ENCODE peak calls at places on chromosomes 2 and 18, in five cellular contexts. D, I, A, S and E are unnamed samples.

GRCh38 chr2:235672720-235673119 is 178.9 kb downstream of the AGAP1 start:
- DNase-seq in D (no peak), I (no peak), A (no peak), S (no peak), E (no peak)

GRCh38 chr2:239548491-239548890 is 147.7 kb upstream of the HDAC4 start:
- DNase-seq in D (no peak), I (no peak), A (no peak), S (no peak), E (no peak)

GRCh38 chr2:172428841-172429173 is 1.4 kb downstream of the ITGA6 start:
- DNase-seq in D (no peak), I (no peak), A (no peak), S (peak), E (no peak)

GRCh38 chr18:26863122-26863879 is 2.2 kb downstream of the AQP4 start:
- DNase-seq in D (no peak), I (no peak), A (no peak), S (no peak), E (no peak)

GRCh38 chr2:10525573-10526265 is 77.6 kb upstream of the ODC1 start:
- DNase-seq in D (no peak), I (no peak), A (no peak), S (no peak), E (no peak)

GRCh38 chr18:73924316-73924715 is 223.3 kb downstream of the FBXO15 start:
- DNase-seq in D (no peak), I (no peak), A (no peak), S (no peak), E (no peak)

GRCh38 chr2:157443795-157444642 is at the start of gene CYTIP:
- DNase-seq in D (peak), I (no peak), A (peak), S (no peak), E (no peak)

GRCh38 chr2:46298522-46299351 is 1.5 kb downstream of the EPAS1 start:
- DNase-seq in D (no peak), I (no peak), A (peak), S (no peak), E (peak)

GRCh38 chr18:63683152-63683551 is 19.6 kb upstream of the SERPINB11 start:
- DNase-seq in D (no peak), I (peak), A (no peak), S (no peak), E (no peak)

GRCh38 chr2:136171223-136171622 is 53.3 kb upstream of the CXCR4 start:
- DNase-seq in D (no peak), I (no peak), A (no peak), S (no peak), E (no peak)

GRCh38 chr2:200736646-200737274 is 75.0 kb upstream of the BZW1 start:
- DNase-seq in D (no peak), I (peak), A (no peak), S (no peak), E (no peak)

GRCh38 chr2:229675569-229675968 is 38.8 kb downstream of the DNER start:
- DNase-seq in D (no peak), I (no peak), A (no peak), S (no peak), E (no peak)

GRCh38 chr2:120773186-120773800 is 37.6 kb downstream of the GLI2 start:
- DNase-seq in D (no peak), I (no peak), A (no peak), S (no peak), E (no peak)

GRCh38 chr18:3528251-3528650 is 78.3 kb downstream of the TGIF1 start:
- DNase-seq in D (no peak), I (no peak), A (no peak), S (no peak), E (no peak)

GRCh38 chr2:66239655-66240054 is 195.3 kb upstream of the MEIS1 start:
- DNase-seq in D (no peak), I (no peak), A (no peak), S (no peak), E (no peak)

GRCh38 chr18:47087676-47088075 is 52.3 kb upstream of the ELOA2 start:
- DNase-seq in D (no peak), I (no peak), A (no peak), S (no peak), E (no peak)

GRCh38 chr2:118974103-118974911 is 32.3 kb downstream of the MARCO start:
- DNase-seq in D (no peak), I (no peak), A (peak), S (no peak), E (no peak)

GRCh38 chr2:239002960-239003932 is 155.4 kb downstream of the TWIST2 start:
- DNase-seq in D (no peak), I (no peak), A (no peak), S (no peak), E (no peak)

GRCh38 chr2:23622966-23623665 is 238.1 kb downstream of the KLHL29 start:
- DNase-seq in D (no peak), I (no peak), A (no peak), S (no peak), E (no peak)

GRCh38 chr2:159982270-159982669 is 80.1 kb downstream of the PLA2R1 start:
- DNase-seq in D (no peak), I (no peak), A (peak), S (no peak), E (no peak)

GRCh38 chr2:9778012-9778411 is 65.3 kb upstream of the TAF1B start:
- DNase-seq in D (no peak), I (no peak), A (peak), S (no peak), E (peak)

GRCh38 chr2:173184031-173185004 is 108.7 kb downstream of the MAP3K20 start:
- DNase-seq in D (no peak), I (no peak), A (no peak), S (no peak), E (peak)

GRCh38 chr2:209763106-209763505 is 8.5 kb upstream of the UNC80 start:
- DNase-seq in D (no peak), I (no peak), A (no peak), S (no peak), E (no peak)

GRCh38 chr2:28225472-28225915 is 167.2 kb upstream of the FOSL2 start:
- DNase-seq in D (no peak), I (no peak), A (no peak), S (no peak), E (no peak)

GRCh38 chr2:20501974-20502373 is 55.1 kb downstream of the RHOB start:
- DNase-seq in D (no peak), I (no peak), A (no peak), S (no peak), E (peak)

GRCh38 chr2:109091526-109091925 is 37.5 kb upstream of the SH3RF3 start:
- DNase-seq in D (no peak), I (no peak), A (no peak), S (no peak), E (no peak)

GRCh38 chr2:71667256-71668182 is 214.2 kb downstream of the DYSF start:
- DNase-seq in D (no peak), I (no peak), A (no peak), S (no peak), E (no peak)

GRCh38 chr2:84924173-84925106 is 19.0 kb downstream of the TMSB10 start:
- DNase-seq in D (peak), I (no peak), A (no peak), S (peak), E (peak)

GRCh38 chr2:67566958-67567635 is 170.0 kb downstream of the ETAA1 start:
- DNase-seq in D (no peak), I (no peak), A (no peak), S (no peak), E (no peak)

GRCh38 chr2:121868652-121869051 is 113.2 kb downstream of the TSN start:
- DNase-seq in D (no peak), I (no peak), A (no peak), S (peak), E (no peak)

GRCh38 chr2:159045545-159046454 is 77.4 kb downstream of the TANC1 start:
- DNase-seq in D (no peak), I (no peak), A (no peak), S (no peak), E (no peak)

GRCh38 chr18:64720781-64721464 is 572.0 kb upstream of the LINC00305 start:
- DNase-seq in D (no peak), I (no peak), A (no peak), S (peak), E (no peak)

GRCh38 chr2:212254331-212254730 is 284.3 kb downstream of the ERBB4 start:
- DNase-seq in D (no peak), I (no peak), A (no peak), S (no peak), E (no peak)

GRCh38 chr2:154329510-154329909 is 369.0 kb upstream of the KCNJ3 start:
- DNase-seq in D (no peak), I (no peak), A (no peak), S (no peak), E (no peak)

GRCh38 chr2:172985139-172985874 is 90.3 kb upstream of the MAP3K20 start:
- DNase-seq in D (no peak), I (no peak), A (no peak), S (no peak), E (no peak)

GRCh38 chr2:26081601-26082000 is 47.7 kb downstream of the RAB10 start:
- DNase-seq in D (no peak), I (no peak), A (no peak), S (no peak), E (no peak)

GRCh38 chr2:26077291-26077690 is 43.4 kb downstream of the RAB10 start:
- DNase-seq in D (no peak), I (no peak), A (no peak), S (no peak), E (no peak)

GRCh38 chr2:26076001-26076587 is 42.2 kb downstream of the RAB10 start:
- DNase-seq in D (no peak), I (no peak), A (no peak), S (peak), E (no peak)

GRCh38 chr2:26078939-26079338 is 45.1 kb downstream of the RAB10 start:
- DNase-seq in D (no peak), I (no peak), A (no peak), S (no peak), E (no peak)

GRCh38 chr2:26080356-26080755 is 46.5 kb downstream of the RAB10 start:
- DNase-seq in D (no peak), I (no peak), A (no peak), S (peak), E (no peak)
- TF ChIP-seq GABPA in D (no peak), I (no peak), A (no peak), S (no peak), E (no peak)

DNA sequence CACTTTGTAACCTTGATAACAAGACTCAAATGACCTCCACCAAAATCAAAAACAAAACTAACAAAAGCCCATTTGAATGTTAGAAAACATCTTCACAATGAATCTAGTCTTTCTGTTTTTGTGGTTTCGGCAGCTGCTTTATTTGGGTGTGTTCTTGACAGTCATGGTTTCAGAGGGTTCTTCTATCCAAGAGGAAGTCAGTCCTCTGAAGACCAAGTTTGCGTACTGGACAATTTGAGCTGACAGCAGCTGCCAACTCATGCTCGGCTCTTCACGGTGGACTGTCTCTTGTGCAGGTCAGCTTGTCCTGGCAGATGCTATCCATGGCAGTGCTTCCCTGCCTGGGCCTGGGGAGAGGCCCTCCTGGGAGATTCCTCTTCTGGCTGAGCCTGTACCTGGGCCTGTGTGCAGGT is 91.0 kb downstream of the TMEM17 start:
- DNase-seq in D (peak), I (no peak), A (peak), S (no peak), E (no peak)
- TF ChIP-seq GABPA in D (no peak), I (no peak), A (no peak), S (no peak), E (no peak)

GRCh38 chr18:31230495-31230894 is 67.8 kb upstream of the DSC1 start:
- DNase-seq in D (peak), I (no peak), A (no peak), S (peak), E (no peak)

GRCh38 chr18:31223371-31223770 is 60.7 kb upstream of the DSC1 start:
- DNase-seq in D (no peak), I (no peak), A (no peak), S (no peak), E (no peak)

GRCh38 chr18:31229829-31230228 is 67.2 kb upstream of the DSC1 start:
- DNase-seq in D (no peak), I (no peak), A (no peak), S (no peak), E (no peak)

GRCh38 chr18:31227497-31228229 is 65.0 kb upstream of the DSC1 start:
- DNase-seq in D (no peak), I (no peak), A (no peak), S (no peak), E (no peak)

DNA sequence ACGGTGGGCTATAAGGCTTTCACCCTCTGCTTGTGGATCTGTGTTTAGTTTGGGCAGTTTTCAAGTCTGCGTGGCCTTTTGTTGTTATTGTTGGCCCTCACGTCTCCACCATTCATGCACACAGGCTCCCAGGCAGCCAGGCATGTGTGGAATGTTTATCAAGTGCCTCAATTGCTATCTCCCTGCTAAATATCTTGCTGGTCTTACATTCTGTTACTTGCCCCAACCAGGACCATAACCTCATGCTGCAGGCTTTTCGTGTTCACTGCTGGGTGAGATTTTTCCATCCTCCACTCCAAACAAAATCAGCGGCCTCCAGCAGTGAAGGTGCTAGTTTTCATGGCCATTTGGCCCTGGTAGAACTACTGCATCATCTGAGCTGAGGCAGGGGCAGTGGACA is 63.0 kb upstream of the DSC1 start:
- DNase-seq in D (no peak), I (no peak), A (no peak), S (peak), E (no peak)
- TF ChIP-seq GABPA in D (no peak), I (no peak), A (no peak), S (no peak), E (no peak)

DNA sequence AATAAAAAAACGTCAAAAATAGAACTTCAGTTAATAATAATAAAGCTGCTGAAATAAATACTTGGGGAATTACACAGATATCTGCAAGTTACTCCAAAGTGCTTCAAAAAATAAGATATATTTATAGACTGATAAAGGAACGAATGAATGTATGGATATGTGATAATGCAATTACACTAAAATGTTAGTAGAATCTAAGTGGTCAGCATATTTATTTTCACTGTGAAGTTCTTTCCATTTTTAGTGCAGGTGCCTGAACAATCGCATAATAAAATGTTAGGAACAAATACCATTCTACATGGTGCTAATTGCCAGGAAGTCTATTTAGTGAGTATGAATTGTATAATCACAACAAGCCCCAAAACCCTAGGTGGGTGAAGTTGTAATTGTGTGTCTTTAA is 169.6 kb upstream of the RGPD4 start:
- DNase-seq in D (no peak), I (no peak), A (no peak), S (no peak), E (no peak)
- TF ChIP-seq GABPA in D (no peak), I (no peak), A (no peak), S (no peak), E (no peak)